ENCODE peak calls at places on chromosomes 3 and 15, in ten cellular contexts. C, V, W, X, Y, A, B, I, H and D are unnamed samples.
A peak's percentile ranks its signal among the peaks of the same experiment; 100 is the strongest.

GRCh38 chr15:47887181-47887580 is 169.9 kb downstream of the SEMA6D start:
- DNase-seq in C (no peak), V (no peak), W (no peak), X (no peak), Y (no peak), A (no peak), B (no peak), I (peak; percentile 58), H (no peak), D (no peak)

GRCh38 chr3:46615050-46615449 is 2.7 kb downstream of the FAM240A start:
- DNase-seq in C (no peak), V (no peak), W (no peak), X (no peak), Y (no peak), A (no peak), B (no peak), I (no peak), H (no peak), D (no peak)

GRCh38 chr3:159831466-159831865 is 157.2 kb upstream of the IL12A start:
- DNase-seq in C (no peak), V (no peak), W (no peak), X (no peak), Y (no peak), A (no peak), B (no peak), I (no peak), H (no peak), D (no peak)

GRCh38 chr15:85168642-85169173 is 187.1 kb downstream of the PDE8A start:
- DNase-seq in C (no peak), V (no peak), W (no peak), X (no peak), Y (no peak), A (peak; percentile 30), B (peak; percentile 21), I (peak; percentile 74), H (no peak), D (peak; percentile 35)

GRCh38 chr3:45741742-45742141 is 52.5 kb downstream of the SACM1L start:
- DNase-seq in C (no peak), V (no peak), W (no peak), X (no peak), Y (no peak), A (no peak), B (no peak), I (no peak), H (no peak), D (no peak)

GRCh38 chr3:194715022-194715800 is 29.5 kb downstream of the FAM43A start:
- DNase-seq in C (peak; percentile 87), V (no peak), W (no peak), X (peak; percentile 66), Y (no peak), A (no peak), B (no peak), I (no peak), H (no peak), D (no peak)

GRCh38 chr3:164851905-164852304 is 226.4 kb downstream of the SI start:
- DNase-seq in C (no peak), V (no peak), W (no peak), X (no peak), Y (no peak), A (no peak), B (no peak), I (no peak), H (no peak), D (no peak)

GRCh38 chr3:168051579-168052183 is 44.0 kb downstream of the GOLIM4 start:
- DNase-seq in C (no peak), V (no peak), W (no peak), X (no peak), Y (no peak), A (no peak), B (peak; percentile 49), I (no peak), H (no peak), D (no peak)

GRCh38 chr15:51322622-51323296 is 15.6 kb downstream of the CYP19A1 start:
- DNase-seq in C (no peak), V (no peak), W (no peak), X (no peak), Y (no peak), A (no peak), B (peak; percentile 74), I (no peak), H (no peak), D (no peak)

GRCh38 chr3:8491246-8491645 is 10.4 kb upstream of the LMCD1 start:
- DNase-seq in C (no peak), V (no peak), W (no peak), X (no peak), Y (no peak), A (no peak), B (no peak), I (no peak), H (no peak), D (no peak)

GRCh38 chr15:56918907-56919707 is 663 bp downstream of the TCF12 start:
- DNase-seq in C (peak; percentile 67), V (peak; percentile 39), W (peak; percentile 12), X (peak; percentile 76), Y (no peak), A (peak; percentile 58), B (peak; percentile 74), I (peak; percentile 33), H (peak; percentile 34), D (peak; percentile 48)

GRCh38 chr3:127031845-127032244 is 48.9 kb downstream of the PLXNA1 start:
- DNase-seq in C (no peak), V (no peak), W (no peak), X (no peak), Y (no peak), A (no peak), B (no peak), I (no peak), H (no peak), D (no peak)

GRCh38 chr3:134378384-134378783 is 4.1 kb upstream of the AMOTL2 start:
- DNase-seq in C (peak; percentile 49), V (no peak), W (no peak), X (peak; percentile 66), Y (no peak), A (no peak), B (peak; percentile 70), I (no peak), H (no peak), D (no peak)

GRCh38 chr3:105539897-105540296 is 173.2 kb downstream of the ALCAM start:
- DNase-seq in C (no peak), V (no peak), W (no peak), X (no peak), Y (no peak), A (no peak), B (no peak), I (no peak), H (no peak), D (no peak)

GRCh38 chr3:97687734-97688133 is 76.8 kb upstream of the ARL6 start:
- DNase-seq in C (peak; percentile 4), V (no peak), W (no peak), X (no peak), Y (no peak), A (no peak), B (no peak), I (no peak), H (no peak), D (no peak)

GRCh38 chr3:121648219-121648958 is 12.3 kb downstream of the HCLS1 start:
- DNase-seq in C (no peak), V (no peak), W (no peak), X (no peak), Y (no peak), A (no peak), B (peak; percentile 64), I (no peak), H (no peak), D (no peak)

GRCh38 chr15:40927497-40928346 is 1.4 kb upstream of the DLL4 start:
- DNase-seq in C (no peak), V (no peak), W (no peak), X (no peak), Y (no peak), A (no peak), B (no peak), I (peak; percentile 84), H (no peak), D (no peak)

GRCh38 chr15:76994971-76995945 is at the start of gene PSTPIP1:
- DNase-seq in C (no peak), V (no peak), W (no peak), X (no peak), Y (no peak), A (peak; percentile 46), B (no peak), I (peak; percentile 64), H (no peak), D (peak; percentile 59)

GRCh38 chr3:123953735-123954134 is 7.3 kb downstream of the CCDC14 start:
- DNase-seq in C (no peak), V (no peak), W (no peak), X (no peak), Y (no peak), A (no peak), B (no peak), I (peak; percentile 89), H (no peak), D (no peak)

GRCh38 chr3:53161345-53161819 is 373 bp downstream of the PRKCD start:
- DNase-seq in C (no peak), V (no peak), W (no peak), X (peak; percentile 25), Y (no peak), A (no peak), B (no peak), I (no peak), H (no peak), D (no peak)

GRCh38 chr3:136186330-136186729 is 9.8 kb downstream of the MSL2 start:
- DNase-seq in C (peak; percentile 29), V (no peak), W (no peak), X (no peak), Y (no peak), A (no peak), B (no peak), I (no peak), H (no peak), D (no peak)

GRCh38 chr3:57053122-57053521 is 7.3 kb upstream of the SPATA12 start:
- DNase-seq in C (no peak), V (no peak), W (no peak), X (no peak), Y (no peak), A (no peak), B (no peak), I (no peak), H (no peak), D (no peak)

GRCh38 chr15:101536875-101537405 is 47.4 kb upstream of the PCSK6 start:
- DNase-seq in C (no peak), V (no peak), W (no peak), X (no peak), Y (no peak), A (no peak), B (no peak), I (no peak), H (no peak), D (no peak)